ENCODE peak calls at places on chromosomes 13 and 19, in five cellular contexts. F is T follicular helper cell; X is activated CD4-positive, alpha-beta T cell treated with anti-CD3 and anti-CD28 coated beads for 1 hour; Y is natural killer cell; L is HAP-1. C is an unnamed sample.

GRCh38 chr13:74586839-74587238 is 452.6 kb upstream of the KLF12 start:
- DNase-seq in F (no peak), X (no peak), Y (no peak), L (no peak), C (no peak)

GRCh38 chr19:1836458-1837221 is 11.6 kb downstream of the REXO1 start:
- DNase-seq in F (no peak), X (no peak), Y (no peak), L (no peak), C (no peak)

GRCh38 chr19:33241530-33242101 is 16.0 kb upstream of the SLC7A10 start:
- DNase-seq in F (no peak), X (no peak), Y (peak; percentile 40), L (peak; percentile 44), C (no peak)

GRCh38 chr13:20264271-20265018 is 32.3 kb upstream of the GJB6 start:
- DNase-seq in F (no peak), X (no peak), Y (no peak), L (no peak), C (no peak)

GRCh38 chr13:89361909-89362308 is 1690.7 kb downstream of the SLITRK5 start:
- DNase-seq in F (no peak), X (no peak), Y (no peak), L (no peak), C (no peak)

GRCh38 chr13:21683034-21683733 is 12.3 kb downstream of the FGF9 start:
- DNase-seq in F (no peak), X (no peak), Y (no peak), L (no peak), C (no peak)

GRCh38 chr13:106691861-106692260 is 123.9 kb upstream of the ARGLU1 start:
- DNase-seq in F (no peak), X (no peak), Y (no peak), L (no peak), C (no peak)

GRCh38 chr13:99151516-99151915 is 49.1 kb upstream of the UBAC2 start:
- DNase-seq in F (no peak), X (no peak), Y (no peak), L (no peak), C (no peak)

GRCh38 chr19:1210227-1210538 is 4.6 kb downstream of the STK11 start:
- DNase-seq in F (no peak), X (no peak), Y (no peak), L (peak; percentile 14), C (no peak)

GRCh38 chr19:28828276-28828870 is 384.6 kb downstream of the UQCRFS1 start:
- DNase-seq in F (no peak), X (no peak), Y (no peak), L (no peak), C (no peak)

GRCh38 chr19:2428756-2429711 is 1.6 kb upstream of the TIMM13 start:
- DNase-seq in F (no peak), X (no peak), Y (no peak), L (no peak), C (no peak)

GRCh38 chr13:54162069-54162468 is 1133.5 kb downstream of the OLFM4 start:
- DNase-seq in F (no peak), X (no peak), Y (no peak), L (no peak), C (no peak)

GRCh38 chr19:31263317-31263716 is 85.9 kb downstream of the TSHZ3 start:
- DNase-seq in F (no peak), X (no peak), Y (no peak), L (no peak), C (peak; percentile 30)

GRCh38 chr13:106391271-106391670 is 144.2 kb downstream of the EFNB2 start:
- DNase-seq in F (no peak), X (no peak), Y (no peak), L (no peak), C (no peak)

GRCh38 chr19:19485161-19485997 is 30.0 kb downstream of the TSSK6 start:
- DNase-seq in F (no peak), X (no peak), Y (no peak), L (no peak), C (no peak)

GRCh38 chr19:5170329-5170745 is 170.3 kb downstream of the PTPRS start:
- DNase-seq in F (peak; percentile 7), X (peak; percentile 21), Y (peak; percentile 60), L (peak; percentile 80), C (no peak)

GRCh38 chr13:60043262-60043661 is 120.5 kb downstream of the DIAPH3 start:
- DNase-seq in F (no peak), X (no peak), Y (no peak), L (no peak), C (no peak)

GRCh38 chr13:34019870-34020269 is 201.9 kb downstream of the RFC3 start:
- DNase-seq in F (no peak), X (no peak), Y (no peak), L (no peak), C (no peak)

GRCh38 chr19:52140077-52140710 is 456 bp upstream of the ZNF616 start:
- DNase-seq in F (no peak), X (no peak), Y (no peak), L (no peak), C (no peak)

GRCh38 chr19:2798158-2798685 is 12.9 kb downstream of the THOP1 start:
- DNase-seq in F (no peak), X (no peak), Y (no peak), L (no peak), C (no peak)